ENCODE peak calls at places on chromosomes 5 and 9, in eight cellular contexts. S, Z, J, L, G, X, V and N are unnamed samples.

GRCh38 chr9:133134419-133135190 is 13.6 kb upstream of the RALGDS start:
- DNase-seq in S (no peak), Z (no peak), J (no peak), L (no peak), G (no peak), X (no peak), V (no peak), N (no peak)

GRCh38 chr5:90440644-90441043 is 31.1 kb upstream of the CETN3 start:
- DNase-seq in S (no peak), Z (no peak), J (no peak), L (peak; percentile 37), G (no peak), X (no peak), V (no peak), N (no peak)

GRCh38 chr9:16126042-16126441 is 573.2 kb downstream of the CCDC171 start:
- DNase-seq in S (no peak), Z (no peak), J (no peak), L (no peak), G (no peak), X (no peak), V (no peak), N (no peak)

GRCh38 chr9:121200346-121200745 is 1.3 kb downstream of the RAB14 start:
- DNase-seq in S (no peak), Z (no peak), J (no peak), L (peak; percentile 51), G (no peak), X (no peak), V (no peak), N (no peak)

GRCh38 chr5:83721878-83722779 is 1.5 kb upstream of the HAPLN1 start:
- DNase-seq in S (peak; percentile 94), Z (peak; percentile 74), J (peak; percentile 26), L (no peak), G (peak; percentile 49), X (peak; percentile 72), V (peak; percentile 9), N (no peak)

GRCh38 chr5:24141046-24141445 is 503.7 kb downstream of the CDH10 start:
- DNase-seq in S (peak; percentile 57), Z (peak; percentile 3), J (no peak), L (no peak), G (no peak), X (no peak), V (no peak), N (no peak)

GRCh38 chr9:126532019-126532462 is 81.7 kb upstream of the LMX1B start:
- DNase-seq in S (no peak), Z (no peak), J (no peak), L (no peak), G (no peak), X (no peak), V (no peak), N (no peak)

GRCh38 chr5:26329562-26330189 is 708.7 kb downstream of the CDH9 start:
- DNase-seq in S (no peak), Z (no peak), J (no peak), L (no peak), G (no peak), X (peak; percentile 21), V (no peak), N (no peak)

GRCh38 chr5:51378778-51379652 is 4.2 kb upstream of the ISL1 start:
- DNase-seq in S (peak; percentile 79), Z (no peak), J (no peak), L (no peak), G (no peak), X (peak; percentile 86), V (no peak), N (no peak)

GRCh38 chr5:179818746-179819295 is 1.9 kb upstream of the SQSTM1 start:
- DNase-seq in S (peak; percentile 92), Z (peak; percentile 92), J (peak; percentile 99), L (peak; percentile 86), G (peak; percentile 98), X (peak; percentile 97), V (peak; percentile 98), N (peak; percentile 81)

GRCh38 chr9:119078015-119078414 is 291.2 kb downstream of the BRINP1 start:
- DNase-seq in S (no peak), Z (no peak), J (no peak), L (no peak), G (no peak), X (no peak), V (no peak), N (no peak)

GRCh38 chr5:15286659-15287058 is 213.3 kb upstream of the FBXL7 start:
- DNase-seq in S (peak; percentile 59), Z (peak; percentile 46), J (no peak), L (no peak), G (no peak), X (no peak), V (no peak), N (no peak)

GRCh38 chr5:64766105-64766504 is 2.4 kb downstream of the SREK1IP1 start:
- DNase-seq in S (no peak), Z (no peak), J (no peak), L (no peak), G (no peak), X (no peak), V (no peak), N (peak; percentile 97)

GRCh38 chr5:82821978-82822927 is 254.9 kb downstream of the TMEM167A start:
- DNase-seq in S (peak; percentile 45), Z (no peak), J (no peak), L (no peak), G (no peak), X (no peak), V (no peak), N (no peak)

DNA sequence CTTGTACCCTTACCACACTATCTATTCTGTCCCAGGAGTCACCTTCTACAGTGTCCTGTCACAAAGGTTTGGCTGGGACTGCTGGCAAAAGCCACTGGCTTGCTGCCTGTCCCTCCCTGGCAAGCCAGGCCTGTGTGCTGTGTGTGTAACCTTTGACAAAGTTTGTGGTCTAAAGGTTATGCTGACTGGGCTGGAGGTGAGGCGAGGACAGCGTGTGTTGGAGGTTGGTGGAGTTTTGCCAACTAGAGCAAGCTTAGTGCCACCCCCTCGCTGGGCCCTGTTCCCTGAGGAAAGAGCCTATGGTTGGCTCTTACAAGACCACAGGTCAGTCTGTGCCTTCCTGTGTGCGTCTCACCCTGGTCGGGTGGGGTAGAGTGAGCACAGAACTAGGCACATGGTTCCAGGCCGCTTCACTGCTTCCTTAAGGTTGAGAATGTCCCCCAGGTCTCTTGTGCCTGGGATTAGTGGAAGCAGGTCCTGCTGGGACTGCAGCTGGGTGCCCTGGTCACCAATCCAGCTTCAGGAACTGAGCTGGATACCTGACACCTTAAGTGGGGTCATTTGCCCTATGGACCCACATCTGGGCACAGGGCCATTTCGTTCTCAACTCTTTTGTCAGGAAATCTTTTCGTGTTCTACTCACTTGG is 152.2 kb downstream of the GADD45G start:
- DNase-seq in S (no peak), Z (no peak), J (peak; percentile 64), L (no peak), G (peak; percentile 88), X (no peak), V (peak; percentile 49), N (no peak)
- H3K27ac ChIP-seq in S (no peak overlapping the region), Z (no peak overlapping the region), J (no peak overlapping the region), L (no peak overlapping the region), G (no peak overlapping the region), X (no peak overlapping the region), V (no peak overlapping the region), N (no peak overlapping the region)

GRCh38 chr5:148961261-148962199 is 101.3 kb downstream of the SH3TC2 start:
- DNase-seq in S (no peak), Z (no peak), J (peak; percentile 45), L (no peak), G (no peak), X (no peak), V (peak; percentile 54), N (no peak)

GRCh38 chr5:148956632-148957385 is 106.1 kb downstream of the SH3TC2 start:
- DNase-seq in S (peak; percentile 91), Z (no peak), J (peak; percentile 42), L (no peak), G (peak; percentile 57), X (peak; percentile 43), V (peak; percentile 37), N (peak; percentile 70)

GRCh38 chr5:148960070-148960769 is 102.6 kb downstream of the SH3TC2 start:
- DNase-seq in S (no peak), Z (no peak), J (no peak), L (no peak), G (no peak), X (no peak), V (no peak), N (no peak)

GRCh38 chr5:148962200-148962550 is 100.7 kb downstream of the SH3TC2 start:
- DNase-seq in S (no peak), Z (no peak), J (no peak), L (no peak), G (no peak), X (no peak), V (no peak), N (no peak)

DNA sequence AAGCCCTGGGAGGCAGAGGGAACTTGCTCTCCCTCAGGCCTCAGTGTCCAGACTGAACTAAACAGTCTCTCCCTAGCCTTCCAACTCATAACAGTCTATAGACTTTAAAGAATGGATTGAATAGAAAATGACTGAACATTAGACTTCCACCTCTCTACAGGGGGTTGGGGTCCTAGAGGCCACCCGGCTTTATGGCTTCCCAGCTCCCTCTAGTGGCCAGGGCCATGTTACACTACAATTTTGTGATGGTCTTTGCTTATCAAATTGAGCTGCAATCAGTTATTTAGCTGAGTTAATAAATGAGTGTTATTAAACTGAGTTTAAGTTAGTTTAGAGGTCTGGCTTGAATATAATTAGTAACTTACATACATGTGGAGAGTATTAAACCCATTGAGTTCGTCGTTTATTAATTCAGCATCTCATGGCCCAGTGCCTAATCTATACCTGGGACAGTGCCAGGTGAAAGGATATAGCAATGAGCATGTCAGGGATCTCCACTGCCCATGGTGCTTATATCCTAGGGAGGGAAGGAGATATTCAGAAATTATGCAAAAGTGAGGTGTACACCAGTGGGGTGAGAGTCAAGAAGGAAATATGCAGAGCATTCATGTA is 105.2 kb downstream of the SH3TC2 start:
- DNase-seq in S (peak; percentile 88), Z (no peak), J (no peak), L (peak; percentile 88), G (peak; percentile 45), X (peak; percentile 54), V (no peak), N (no peak)
- H3K27ac ChIP-seq in S (no peak overlapping the region), Z (no peak overlapping the region), J (no peak overlapping the region), L (no peak overlapping the region), G (no peak overlapping the region), X (no peak overlapping the region), V (no peak overlapping the region), N (peak overlapping the region; percentile 37)

DNA sequence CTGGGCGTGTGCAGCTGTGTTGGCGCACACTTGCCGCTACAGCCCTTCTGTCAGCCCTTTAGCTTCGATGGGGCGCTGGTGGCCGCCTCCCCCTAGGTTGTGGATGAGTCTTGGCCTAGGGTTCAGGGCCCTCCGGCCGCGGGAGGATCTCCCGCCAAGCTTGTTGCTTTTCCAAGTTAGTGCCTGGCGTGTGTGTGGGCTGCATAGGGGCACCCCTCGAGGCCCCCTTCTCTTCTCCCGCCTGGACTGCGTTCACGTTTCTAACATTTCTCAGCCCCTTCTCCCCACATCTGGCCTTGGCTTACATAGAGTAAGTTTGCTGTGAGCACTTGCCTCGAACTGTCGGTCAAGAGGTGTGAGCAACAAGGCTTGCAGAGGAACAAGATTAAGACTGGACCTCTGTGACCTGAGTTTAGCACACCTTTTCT is 410 bp upstream of the OXCT1 start:
- DNase-seq in S (no peak), Z (no peak), J (no peak), L (no peak), G (no peak), X (no peak), V (no peak), N (no peak)
- H3K27ac ChIP-seq in S (no peak overlapping the region), Z (no peak overlapping the region), J (no peak overlapping the region), L (peak overlapping the region; percentile 38), G (peak overlapping the region; percentile 84), X (peak overlapping the region; percentile 72), V (peak overlapping the region; percentile 53), N (peak overlapping the region; percentile 64)

DNA sequence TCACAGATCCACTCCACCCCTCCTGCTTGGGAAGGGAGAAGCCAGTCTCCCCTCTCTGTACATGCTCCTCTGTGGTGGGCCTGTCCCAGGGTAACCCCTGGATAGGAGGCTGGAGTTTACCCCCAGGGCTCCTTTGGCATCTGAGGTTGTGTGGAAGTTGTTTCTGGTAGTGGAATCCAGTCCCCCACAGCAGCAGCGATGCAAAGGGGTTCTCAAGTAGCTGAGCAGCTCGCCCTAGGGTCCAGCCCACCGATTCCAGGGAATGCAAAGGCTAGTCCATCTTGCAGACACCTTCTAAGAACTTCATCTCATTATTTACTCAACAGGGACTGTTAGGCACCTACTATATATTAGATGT is 42.7 kb upstream of the TCF7 start:
- DNase-seq in S (peak; percentile 63), Z (no peak), J (no peak), L (no peak), G (no peak), X (no peak), V (no peak), N (no peak)
- H3K27ac ChIP-seq in S (no peak overlapping the region), Z (no peak overlapping the region), J (no peak overlapping the region), L (no peak overlapping the region), G (no peak overlapping the region), X (no peak overlapping the region), V (no peak overlapping the region), N (no peak overlapping the region)